ENCODE peak calls at places on chromosomes 1 and 21, in eight cellular contexts. S is activated T-cell treated with anti-CD3 and anti-CD28 coated beads for 24 hours; K is NCI-H1436; Y is NCI-H1694 treated with DMSO at 0.1 percent for 48 hours; A is endothelial cell; R is CD4-positive, alpha-beta T cell; T is H54; P is stimulated activated CD4-positive, alpha-beta T cell treated with anti-CD3 and anti-CD28 coated beads, Interleukin-2, amount 100 ng/mL, for 24 hours. X is an unnamed sample.
A peak's percentile ranks its signal among the peaks of the same experiment; 100 is the strongest.

GRCh38 chr1:2373551-2374259 is 17.6 kb downstream of the MORN1 start:
- DNase-seq in S (no peak), K (no peak), Y (no peak), A (no peak), R (no peak), T (no peak), P (no peak), X (no peak)

GRCh38 chr1:203302894-203303293 is 2.4 kb upstream of the BTG2 start:
- DNase-seq in S (no peak), K (no peak), Y (no peak), A (no peak), R (no peak), T (no peak), P (no peak), X (no peak)

GRCh38 chr1:30111431-30111830 is 612.0 kb downstream of the MATN1 start:
- DNase-seq in S (no peak), K (peak; percentile 57), Y (peak; percentile 51), A (peak; percentile 66), R (no peak), T (peak; percentile 42), P (peak; percentile 43), X (peak; percentile 65)

GRCh38 chr1:85992756-85993155 is 163.8 kb downstream of the COL24A1 start:
- DNase-seq in S (no peak), K (no peak), Y (no peak), A (no peak), R (no peak), T (no peak), P (no peak), X (no peak)

GRCh38 chr1:212699839-212700596 is at the start of gene BATF3:
- DNase-seq in S (peak; percentile 47), K (peak; percentile 54), Y (peak; percentile 16), A (peak; percentile 22), R (peak; percentile 38), T (peak; percentile 24), P (peak; percentile 73), X (peak; percentile 22)

GRCh38 chr1:61641578-61642336 is 83.2 kb downstream of the TM2D1 start:
- DNase-seq in S (peak; percentile 52), K (no peak), Y (no peak), A (peak; percentile 69), R (peak; percentile 32), T (peak; percentile 50), P (peak; percentile 72), X (no peak)

GRCh38 chr1:2344744-2345296 is 46.5 kb downstream of the MORN1 start:
- DNase-seq in S (no peak), K (no peak), Y (no peak), A (no peak), R (peak; percentile 4), T (no peak), P (no peak), X (no peak)

GRCh38 chr1:43469932-43470331 is 16.2 kb upstream of the HYI start:
- DNase-seq in S (no peak), K (no peak), Y (no peak), A (no peak), R (no peak), T (no peak), P (no peak), X (no peak)

GRCh38 chr1:72177711-72178110 is 104.6 kb downstream of the NEGR1 start:
- DNase-seq in S (no peak), K (no peak), Y (no peak), A (no peak), R (no peak), T (no peak), P (no peak), X (no peak)

GRCh38 chr1:118360817-118361216 is 175.8 kb upstream of the SPAG17 start:
- DNase-seq in S (no peak), K (no peak), Y (no peak), A (no peak), R (no peak), T (no peak), P (no peak), X (no peak)

GRCh38 chr1:52631759-52632331 is 1.1 kb upstream of the SHISAL2A start:
- DNase-seq in S (no peak), K (no peak), Y (no peak), A (no peak), R (no peak), T (no peak), P (no peak), X (no peak)

GRCh38 chr1:9244501-9245229 is 10.1 kb downstream of the H6PD start:
- DNase-seq in S (no peak), K (no peak), Y (no peak), A (no peak), R (no peak), T (no peak), P (no peak), X (no peak)

GRCh38 chr21:32131960-32132359 is 146.9 kb downstream of the MIS18A start:
- DNase-seq in S (no peak), K (no peak), Y (no peak), A (no peak), R (no peak), T (peak; percentile 26), P (no peak), X (no peak)

GRCh38 chr1:233971753-233972152 is 67.3 kb downstream of the SLC35F3 start:
- DNase-seq in S (no peak), K (no peak), Y (no peak), A (no peak), R (no peak), T (no peak), P (no peak), X (no peak)

GRCh38 chr1:151828931-151829330 is 2.7 kb downstream of the RORC start:
- DNase-seq in S (no peak), K (peak; percentile 16), Y (no peak), A (peak; percentile 69), R (no peak), T (no peak), P (no peak), X (no peak)

GRCh38 chr1:81670286-81670685 is 130.4 kb upstream of the ADGRL2 start:
- DNase-seq in S (no peak), K (peak; percentile 48), Y (no peak), A (no peak), R (no peak), T (peak; percentile 73), P (no peak), X (no peak)

GRCh38 chr21:42343556-42343955 is 7.2 kb downstream of the TFF2 start:
- DNase-seq in S (no peak), K (no peak), Y (no peak), A (no peak), R (no peak), T (no peak), P (no peak), X (no peak)

GRCh38 chr1:66761273-66761672 is 9.0 kb downstream of the DYNLT5 start:
- DNase-seq in S (no peak), K (no peak), Y (no peak), A (no peak), R (no peak), T (no peak), P (no peak), X (no peak)

GRCh38 chr1:171468120-171468790 is 17.1 kb upstream of the PRRC2C start:
- DNase-seq in S (no peak), K (no peak), Y (no peak), A (no peak), R (no peak), T (no peak), P (no peak), X (no peak)

GRCh38 chr1:234645474-234645953 is 35.5 kb upstream of the IRF2BP2 start:
- DNase-seq in S (no peak), K (no peak), Y (no peak), A (no peak), R (no peak), T (no peak), P (no peak), X (no peak)

GRCh38 chr1:65419681-65420589 is 533 bp upstream of the LEPR start:
- DNase-seq in S (peak; percentile 99), K (peak; percentile 97), Y (peak; percentile 96), A (peak; percentile 98), R (peak; percentile 99), T (peak; percentile 69), P (peak; percentile 98), X (peak; percentile 99)

GRCh38 chr1:236099622-236100021 is 34.7 kb upstream of the NID1 start:
- DNase-seq in S (no peak), K (no peak), Y (no peak), A (no peak), R (no peak), T (no peak), P (no peak), X (no peak)

GRCh38 chr1:240970253-240970652 is 358.3 kb upstream of the GREM2 start:
- DNase-seq in S (no peak), K (no peak), Y (no peak), A (no peak), R (no peak), T (no peak), P (no peak), X (no peak)

GRCh38 chr1:222454782-222455181 is 93.1 kb downstream of the HHIPL2 start:
- DNase-seq in S (no peak), K (no peak), Y (no peak), A (no peak), R (no peak), T (peak; percentile 15), P (no peak), X (no peak)

GRCh38 chr1:39266269-39266668 is 61.8 kb downstream of the MACF1 start:
- DNase-seq in S (no peak), K (no peak), Y (no peak), A (no peak), R (no peak), T (no peak), P (no peak), X (peak; percentile 91)

GRCh38 chr1:185426761-185427698 is 110.0 kb upstream of the IVNS1ABP start:
- DNase-seq in S (no peak), K (no peak), Y (no peak), A (no peak), R (no peak), T (no peak), P (no peak), X (no peak)

GRCh38 chr1:226082959-226083302 is 20.4 kb downstream of the H3-3A start:
- DNase-seq in S (no peak), K (no peak), Y (no peak), A (peak; percentile 54), R (no peak), T (peak; percentile 69), P (no peak), X (no peak)

GRCh38 chr1:198443374-198444233 is 96.9 kb downstream of the ATP6V1G3 start:
- DNase-seq in S (no peak), K (no peak), Y (no peak), A (no peak), R (no peak), T (peak; percentile 30), P (no peak), X (no peak)